ENCODE peak calls at places on chromosomes 4 and X, in four cellular contexts. One of them, this sample, is unnamed.

GRCh38 chrX:133229361-133229760 is 11.2 kb upstream of the TFDP3 start:
- DNase-seq in NCI-H1092 treated with DMSO at 0.1 percent for 48 hours: no peak
- DNase-seq in neuronal stem cell: no peak
- DNase-seq in SK-N-MC: no peak
- DNase-seq in this sample: no peak

GRCh38 chr4:42646013-42646784 is 10.7 kb downstream of the ATP8A1 start:
- DNase-seq in NCI-H1092 treated with DMSO at 0.1 percent for 48 hours: no peak
- DNase-seq in neuronal stem cell: no peak
- DNase-seq in SK-N-MC: no peak
- DNase-seq in this sample: no peak

GRCh38 chrX:110061138-110061537 is 58.2 kb downstream of the TMEM164 start:
- DNase-seq in NCI-H1092 treated with DMSO at 0.1 percent for 48 hours: no peak
- DNase-seq in neuronal stem cell: no peak
- DNase-seq in SK-N-MC: no peak
- DNase-seq in this sample: no peak

GRCh38 chr4:76339364-76339763 is 32.8 kb downstream of the STBD1 start:
- DNase-seq in NCI-H1092 treated with DMSO at 0.1 percent for 48 hours: no peak
- DNase-seq in neuronal stem cell: no peak
- DNase-seq in SK-N-MC: no peak
- DNase-seq in this sample: no peak

GRCh38 chrX:39029221-39029620 is 228.0 kb downstream of the MID1IP1 start:
- DNase-seq in NCI-H1092 treated with DMSO at 0.1 percent for 48 hours: no peak
- DNase-seq in neuronal stem cell: no peak
- DNase-seq in SK-N-MC: no peak
- DNase-seq in this sample: no peak

GRCh38 chr4:175470141-175470540 is 341.9 kb downstream of the GPM6A start:
- DNase-seq in NCI-H1092 treated with DMSO at 0.1 percent for 48 hours: no peak
- DNase-seq in neuronal stem cell: no peak
- DNase-seq in SK-N-MC: no peak
- DNase-seq in this sample: no peak

GRCh38 chr4:5940470-5941203 is 47.8 kb upstream of the CRMP1 start:
- DNase-seq in NCI-H1092 treated with DMSO at 0.1 percent for 48 hours: peak; percentile 47
- DNase-seq in neuronal stem cell: no peak
- DNase-seq in SK-N-MC: no peak
- DNase-seq in this sample: no peak

GRCh38 chr4:76614589-76614988 is 179.6 kb downstream of the SHROOM3 start:
- DNase-seq in NCI-H1092 treated with DMSO at 0.1 percent for 48 hours: no peak
- DNase-seq in neuronal stem cell: no peak
- DNase-seq in SK-N-MC: no peak
- DNase-seq in this sample: no peak

GRCh38 chr4:27360651-27361347 is 500.2 kb downstream of the STIM2 start:
- DNase-seq in NCI-H1092 treated with DMSO at 0.1 percent for 48 hours: no peak
- DNase-seq in neuronal stem cell: peak; percentile 60
- DNase-seq in SK-N-MC: no peak
- DNase-seq in this sample: no peak

GRCh38 chr4:75118739-75119138 is 185.8 kb downstream of the PARM1 start:
- DNase-seq in NCI-H1092 treated with DMSO at 0.1 percent for 48 hours: no peak
- DNase-seq in neuronal stem cell: no peak
- DNase-seq in SK-N-MC: no peak
- DNase-seq in this sample: no peak

GRCh38 chr4:25233737-25234389 is at the start of gene PI4K2B:
- DNase-seq in NCI-H1092 treated with DMSO at 0.1 percent for 48 hours: peak; percentile 86
- DNase-seq in neuronal stem cell: peak; percentile 68
- DNase-seq in SK-N-MC: no peak
- DNase-seq in this sample: peak; percentile 82

GRCh38 chr4:154205471-154205870 is 286.1 kb downstream of the DCHS2 start:
- DNase-seq in NCI-H1092 treated with DMSO at 0.1 percent for 48 hours: no peak
- DNase-seq in neuronal stem cell: no peak
- DNase-seq in SK-N-MC: no peak
- DNase-seq in this sample: no peak

GRCh38 chr4:15895517-15895916 is 43.0 kb downstream of the FGFBP1 start:
- DNase-seq in NCI-H1092 treated with DMSO at 0.1 percent for 48 hours: no peak
- DNase-seq in neuronal stem cell: no peak
- DNase-seq in SK-N-MC: no peak
- DNase-seq in this sample: no peak

GRCh38 chr4:39427477-39428119 is 20.9 kb downstream of the KLB start:
- DNase-seq in NCI-H1092 treated with DMSO at 0.1 percent for 48 hours: peak; percentile 24
- DNase-seq in neuronal stem cell: no peak
- DNase-seq in SK-N-MC: no peak
- DNase-seq in this sample: no peak

GRCh38 chr4:80811413-80811812 is 219.1 kb upstream of the BMP3 start:
- DNase-seq in NCI-H1092 treated with DMSO at 0.1 percent for 48 hours: no peak
- DNase-seq in neuronal stem cell: no peak
- DNase-seq in SK-N-MC: no peak
- DNase-seq in this sample: no peak

GRCh38 chr4:126223784-126224407 is 909.1 kb downstream of the FAT4 start:
- DNase-seq in NCI-H1092 treated with DMSO at 0.1 percent for 48 hours: peak; percentile 1
- DNase-seq in neuronal stem cell: no peak
- DNase-seq in SK-N-MC: no peak
- DNase-seq in this sample: no peak

GRCh38 chr4:154361450-154361849 is 130.1 kb downstream of the DCHS2 start:
- DNase-seq in NCI-H1092 treated with DMSO at 0.1 percent for 48 hours: no peak
- DNase-seq in neuronal stem cell: no peak
- DNase-seq in SK-N-MC: no peak
- DNase-seq in this sample: no peak

GRCh38 chr4:89316931-89317366 is 9.3 kb upstream of the GPRIN3 start:
- DNase-seq in NCI-H1092 treated with DMSO at 0.1 percent for 48 hours: no peak
- DNase-seq in neuronal stem cell: no peak
- DNase-seq in SK-N-MC: peak; percentile 10
- DNase-seq in this sample: no peak

GRCh38 chr4:122827899-122828601 is 1.4 kb downstream of the FGF2 start:
- DNase-seq in NCI-H1092 treated with DMSO at 0.1 percent for 48 hours: peak; percentile 33
- DNase-seq in neuronal stem cell: peak; percentile 58
- DNase-seq in SK-N-MC: no peak
- DNase-seq in this sample: peak; percentile 8

GRCh38 chr4:7650606-7651400 is 216.1 kb upstream of the PSAPL1 start:
- DNase-seq in NCI-H1092 treated with DMSO at 0.1 percent for 48 hours: no peak
- DNase-seq in neuronal stem cell: peak; percentile 41
- DNase-seq in SK-N-MC: no peak
- DNase-seq in this sample: no peak

GRCh38 chr4:121306932-121307331 is 73.9 kb downstream of the QRFPR start:
- DNase-seq in NCI-H1092 treated with DMSO at 0.1 percent for 48 hours: no peak
- DNase-seq in neuronal stem cell: no peak
- DNase-seq in SK-N-MC: no peak
- DNase-seq in this sample: no peak

GRCh38 chr4:17132226-17132625 is 233.8 kb upstream of the LDB2 start:
- DNase-seq in NCI-H1092 treated with DMSO at 0.1 percent for 48 hours: no peak
- DNase-seq in neuronal stem cell: no peak
- DNase-seq in SK-N-MC: no peak
- DNase-seq in this sample: no peak

GRCh38 chrX:42496239-42496638 is 281.7 kb downstream of the PPP1R2C start:
- DNase-seq in NCI-H1092 treated with DMSO at 0.1 percent for 48 hours: no peak
- DNase-seq in neuronal stem cell: no peak
- DNase-seq in SK-N-MC: no peak
- DNase-seq in this sample: no peak

GRCh38 chr4:183722738-183723560 is 63.9 kb downstream of the TRAPPC11 start:
- DNase-seq in NCI-H1092 treated with DMSO at 0.1 percent for 48 hours: peak; percentile 86
- DNase-seq in neuronal stem cell: peak; percentile 42
- DNase-seq in SK-N-MC: no peak
- DNase-seq in this sample: peak; percentile 9

GRCh38 chr4:149987330-149987751 is 90.9 kb upstream of the DCLK2 start:
- DNase-seq in NCI-H1092 treated with DMSO at 0.1 percent for 48 hours: no peak
- DNase-seq in neuronal stem cell: no peak
- DNase-seq in SK-N-MC: peak; percentile 98
- DNase-seq in this sample: no peak

GRCh38 chr4:128600996-128601857 is 208.3 kb upstream of the JADE1 start:
- DNase-seq in NCI-H1092 treated with DMSO at 0.1 percent for 48 hours: peak; percentile 90
- DNase-seq in neuronal stem cell: no peak
- DNase-seq in SK-N-MC: no peak
- DNase-seq in this sample: peak; percentile 61

GRCh38 chr4:57193996-57194675 is 84.0 kb upstream of the IGFBP7 start:
- DNase-seq in NCI-H1092 treated with DMSO at 0.1 percent for 48 hours: no peak
- DNase-seq in neuronal stem cell: no peak
- DNase-seq in SK-N-MC: no peak
- DNase-seq in this sample: no peak

This sample was measured in G401.